ENCODE peak calls at places on chromosomes 6 and 20, in six cellular contexts. E, X, M, W, O and J are unnamed samples.

GRCh38 chr6:163984446-163984936 is 570.0 kb downstream of the QKI start:
- DNase-seq in X (no peak), E (no peak), M (no peak), O (no peak), W (no peak), J (peak; percentile 33)

GRCh38 chr6:5082487-5083306 is 2.4 kb upstream of the PPP1R3G start:
- DNase-seq in X (no peak), W (peak; percentile 95), O (no peak), M (no peak), E (no peak), J (peak; percentile 54)

GRCh38 chr20:64212750-64213149 is 42.8 kb upstream of the PCMTD2 start:
- DNase-seq in O (no peak), W (no peak), M (peak; percentile 79), X (no peak), E (no peak), J (peak; percentile 29)

GRCh38 chr6:42366011-42366705 is 85.6 kb downstream of the TRERF1 start:
- DNase-seq in E (no peak), O (no peak), W (peak; percentile 50), X (no peak), M (no peak), J (no peak)

GRCh38 chr6:150590448-150590847 is 9.2 kb upstream of the PLEKHG1 start:
- DNase-seq in E (no peak), O (no peak), X (no peak), W (no peak), M (no peak), J (no peak)

GRCh38 chr20:13515291-13515690 is 123.4 kb downstream of the TASP1 start:
- DNase-seq in O (no peak), W (no peak), E (no peak), M (no peak), X (no peak), J (no peak)

GRCh38 chr6:127340171-127340570 is 3.2 kb downstream of the ECHDC1 start:
- DNase-seq in M (no peak), X (no peak), E (no peak), O (no peak), W (no peak), J (no peak)

GRCh38 chr6:150867117-150867516 is 1.6 kb downstream of the MTHFD1L start:
- DNase-seq in X (no peak), M (no peak), O (no peak), W (peak; percentile 67), E (no peak), J (no peak)

GRCh38 chr20:4234128-4234527 is 218.8 kb upstream of the RNF24 start:
- DNase-seq in X (no peak), O (no peak), M (no peak), E (no peak), W (no peak), J (peak; percentile 65)

GRCh38 chr6:161111256-161111655 is 119.7 kb downstream of the MAP3K4 start:
- DNase-seq in X (no peak), O (no peak), M (no peak), E (no peak), W (no peak), J (no peak)

GRCh38 chr20:12847862-12848261 is 160.9 kb upstream of the SPTLC3 start:
- DNase-seq in W (no peak), X (no peak), O (no peak), E (no peak), M (no peak), J (peak; percentile 15)

GRCh38 chr6:143675327-143675900 is 2.4 kb upstream of the PHACTR2 start:
- DNase-seq in W (no peak), M (no peak), X (no peak), O (no peak), E (no peak), J (no peak)

GRCh38 chr6:143676437-143677045 is 1.2 kb upstream of the PHACTR2 start:
- DNase-seq in W (no peak), M (no peak), O (no peak), E (no peak), X (no peak), J (no peak)

GRCh38 chr6:143677577-143677890 is 231 bp upstream of the PHACTR2 start:
- DNase-seq in M (no peak), W (no peak), E (no peak), O (no peak), X (no peak), J (peak; percentile 29)

GRCh38 chr6:143674466-143675114 is 3.2 kb upstream of the PHACTR2 start:
- DNase-seq in X (no peak), M (no peak), O (no peak), E (no peak), W (no peak), J (no peak)

GRCh38 chr6:143675946-143676345 is 1.8 kb upstream of the PHACTR2 start:
- DNase-seq in X (no peak), O (no peak), E (no peak), W (no peak), M (no peak), J (peak; percentile 38)
- H3K4me3 ChIP-seq in X (no peak overlapping the region), O (no peak overlapping the region), E (no peak overlapping the region), W (no peak overlapping the region), M (no peak overlapping the region), J (no peak overlapping the region)

DNA sequence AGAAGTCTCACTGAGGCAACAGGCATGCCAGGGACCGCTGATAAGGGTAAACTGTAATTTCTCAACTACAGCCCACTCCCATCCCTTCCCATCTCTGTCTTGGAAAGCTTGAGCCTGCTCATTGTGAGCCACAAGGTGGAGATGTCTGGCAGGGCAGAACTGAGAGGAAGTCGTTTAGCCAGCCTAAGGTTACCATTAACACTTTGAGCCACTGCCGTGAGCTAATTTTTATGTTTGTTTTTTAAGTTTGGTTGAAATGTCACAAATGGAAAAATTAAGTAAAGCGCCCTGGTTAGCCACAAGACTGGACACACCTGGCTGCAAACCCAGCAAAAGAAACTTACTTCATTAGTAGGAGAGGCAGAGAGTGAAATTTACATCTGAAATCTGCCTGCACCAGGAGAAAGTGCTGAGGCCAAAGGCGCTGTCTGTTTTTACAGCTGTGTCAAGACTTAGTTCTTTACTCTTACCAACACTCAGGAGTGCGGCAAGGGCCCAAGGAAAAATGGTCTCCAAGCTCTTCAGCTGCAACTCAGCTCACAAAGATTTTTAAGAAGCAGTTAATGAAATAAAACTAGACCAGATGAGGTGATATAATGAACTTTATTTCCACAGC is 50.0 kb upstream of the FAM83C start:
- DNase-seq in W (peak; percentile 23), E (no peak), X (no peak), M (no peak), O (no peak), J (peak; percentile 50)
- TF ChIP-seq CTCF in W (no peak), E (no peak), X (peak; percentile 6), M (no peak), O (peak; percentile 14), J (peak; percentile 66)

GRCh38 chr6:132758689-132759088 is 985 bp upstream of the VNN2 start:
- DNase-seq in E (no peak), O (no peak), M (no peak), X (no peak), W (no peak), J (no peak)
- H3K4me3 ChIP-seq in E (no peak overlapping the region), O (no peak overlapping the region), M (no peak overlapping the region), X (no peak overlapping the region), W (no peak overlapping the region), J (no peak overlapping the region)

DNA sequence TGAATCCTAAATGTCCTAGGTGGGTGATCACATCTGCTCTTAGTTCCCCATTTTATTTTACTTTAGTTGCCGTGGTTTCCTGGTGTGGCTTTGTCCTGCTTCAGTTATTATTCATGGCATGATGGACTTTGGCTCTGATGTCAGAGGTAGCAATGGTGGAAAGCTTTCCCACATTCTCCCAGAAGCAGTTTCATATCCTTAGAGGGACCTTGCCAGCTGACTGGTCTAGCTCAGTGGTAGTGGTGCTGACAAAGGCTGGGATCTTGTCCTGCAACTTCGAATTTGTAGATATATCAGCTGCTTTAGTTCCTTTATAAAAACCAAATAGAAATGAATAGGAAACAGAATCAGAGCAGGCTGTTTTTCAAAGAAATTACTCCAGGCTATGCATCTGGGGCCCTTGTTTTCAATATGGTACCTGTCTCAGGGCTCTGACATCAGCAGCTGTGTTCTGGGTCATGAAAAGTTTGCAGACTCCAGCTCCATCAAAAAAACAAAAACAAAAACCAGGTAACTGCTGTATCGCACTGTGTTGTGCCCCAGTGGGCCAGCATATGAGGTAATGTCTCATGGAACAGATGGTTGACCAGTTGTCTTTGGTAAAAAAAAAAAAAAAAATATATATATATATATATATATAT is 133.7 kb downstream of the PLCB4 start:
- DNase-seq in W (no peak), O (no peak), X (no peak), E (no peak), M (no peak), J (peak; percentile 12)
- TF ChIP-seq CTCF in W (no peak), O (no peak), X (no peak), E (no peak), M (no peak), J (no peak)

GRCh38 chr6:21597706-21598273 is 4.2 kb downstream of the SOX4 start:
- DNase-seq in M (no peak), O (peak; percentile 14), W (no peak), E (no peak), X (no peak), J (peak; percentile 49)
- H3K4me3 ChIP-seq in M (peak overlapping the region; percentile 85), O (peak overlapping the region; percentile 2), W (peak overlapping the region; percentile 5), E (peak overlapping the region; percentile 79), X (peak overlapping the region; percentile 96), J (peak overlapping the region; percentile 71)